ENCODE peak calls at places on chromosomes 6 and 20, in seven cellular contexts. One of them, this sample, is unnamed. For H3K4me1, the result is how much of the 10 kb centered on the place peaks cover.

GRCh38 chr20:40719330-40719729 is 30.3 kb upstream of the MAFB start:
- DNase-seq in pancreas: no peak
- DNase-seq in fibroblast of lung: no peak
- DNase-seq in HCT116: no peak
- DNase-seq in uterus: no peak
- DNase-seq in heart left ventricle: no peak
- DNase-seq in tibial nerve: no peak
- DNase-seq in this sample: no peak

GRCh38 chr6:150528648-150529285 is 70.9 kb upstream of the PLEKHG1 start:
- DNase-seq in pancreas: no peak
- DNase-seq in fibroblast of lung: peak
- DNase-seq in HCT116: no peak
- DNase-seq in uterus: peak
- DNase-seq in heart left ventricle: peak
- DNase-seq in tibial nerve: peak
- DNase-seq in this sample: no peak

GRCh38 chr6:15412767-15413166 is 166.9 kb downstream of the JARID2 start:
- DNase-seq in pancreas: no peak
- DNase-seq in fibroblast of lung: no peak
- DNase-seq in HCT116: no peak
- DNase-seq in uterus: no peak
- DNase-seq in heart left ventricle: no peak
- DNase-seq in tibial nerve: no peak
- DNase-seq in this sample: no peak

GRCh38 chr20:400451-401275 is 7.4 kb upstream of the RBCK1 start:
- DNase-seq in pancreas: no peak
- DNase-seq in fibroblast of lung: no peak
- DNase-seq in HCT116: no peak
- DNase-seq in uterus: no peak
- DNase-seq in heart left ventricle: no peak
- DNase-seq in tibial nerve: no peak
- DNase-seq in this sample: no peak

GRCh38 chr6:72218125-72218524 is 331.8 kb downstream of the RIMS1 start:
- DNase-seq in pancreas: peak
- DNase-seq in fibroblast of lung: peak
- DNase-seq in HCT116: peak
- DNase-seq in uterus: no peak
- DNase-seq in heart left ventricle: no peak
- DNase-seq in tibial nerve: no peak
- DNase-seq in this sample: peak

GRCh38 chr20:37529214-37529967 is 1.7 kb upstream of the BLCAP start:
- DNase-seq in pancreas: no peak
- DNase-seq in fibroblast of lung: no peak
- DNase-seq in HCT116: no peak
- DNase-seq in uterus: no peak
- DNase-seq in heart left ventricle: no peak
- DNase-seq in tibial nerve: no peak
- DNase-seq in this sample: no peak

GRCh38 chr6:9405369-9405768 is 970.0 kb upstream of the SLC35B3 start:
- DNase-seq in pancreas: no peak
- DNase-seq in fibroblast of lung: peak
- DNase-seq in HCT116: peak
- DNase-seq in uterus: no peak
- DNase-seq in heart left ventricle: no peak
- DNase-seq in tibial nerve: no peak
- DNase-seq in this sample: no peak

GRCh38 chr6:169722362-169723199 is 1.7 kb downstream of the PHF10 start:
- DNase-seq in pancreas: peak
- DNase-seq in fibroblast of lung: peak
- DNase-seq in HCT116: no peak
- DNase-seq in uterus: no peak
- DNase-seq in heart left ventricle: peak
- DNase-seq in tibial nerve: no peak
- DNase-seq in this sample: peak

GRCh38 chr20:58622671-58623578 is 28.2 kb upstream of the STX16 start:
- DNase-seq in pancreas: no peak
- DNase-seq in fibroblast of lung: peak
- DNase-seq in HCT116: no peak
- DNase-seq in uterus: no peak
- DNase-seq in heart left ventricle: peak
- DNase-seq in tibial nerve: no peak
- DNase-seq in this sample: no peak

GRCh38 chr20:54284928-54285704 is 77.2 kb downstream of the PFDN4 start:
- DNase-seq in pancreas: no peak
- DNase-seq in fibroblast of lung: peak
- DNase-seq in HCT116: peak
- DNase-seq in uterus: no peak
- DNase-seq in heart left ventricle: no peak
- DNase-seq in tibial nerve: no peak
- DNase-seq in this sample: no peak

GRCh38 chr20:25459916-25460590 is 52.6 kb downstream of the GINS1 start:
- DNase-seq in pancreas: no peak
- DNase-seq in fibroblast of lung: no peak
- DNase-seq in HCT116: no peak
- DNase-seq in uterus: no peak
- DNase-seq in heart left ventricle: no peak
- DNase-seq in tibial nerve: no peak
- DNase-seq in this sample: no peak

GRCh38 chr6:79307321-79308036 is 73.0 kb upstream of the HMGN3 start:
- DNase-seq in pancreas: no peak
- DNase-seq in fibroblast of lung: peak
- DNase-seq in HCT116: no peak
- DNase-seq in uterus: no peak
- DNase-seq in heart left ventricle: no peak
- DNase-seq in tibial nerve: no peak
- DNase-seq in this sample: no peak

GRCh38 chr6:11766589-11767450 is 11.8 kb downstream of the ADTRP start:
- DNase-seq in pancreas: peak
- DNase-seq in fibroblast of lung: peak
- DNase-seq in HCT116: peak
- DNase-seq in uterus: no peak
- DNase-seq in heart left ventricle: no peak
- DNase-seq in tibial nerve: no peak
- DNase-seq in this sample: no peak

GRCh38 chr20:53883098-53883762 is 187.2 kb downstream of the BCAS1 start:
- DNase-seq in pancreas: no peak
- DNase-seq in fibroblast of lung: peak
- DNase-seq in HCT116: no peak
- DNase-seq in uterus: no peak
- DNase-seq in heart left ventricle: no peak
- DNase-seq in tibial nerve: no peak
- DNase-seq in this sample: no peak

GRCh38 chr20:12287575-12287974 is 369.9 kb downstream of the BTBD3 start:
- DNase-seq in pancreas: no peak
- DNase-seq in fibroblast of lung: no peak
- DNase-seq in HCT116: no peak
- DNase-seq in uterus: no peak
- DNase-seq in heart left ventricle: no peak
- DNase-seq in tibial nerve: no peak
- DNase-seq in this sample: no peak

GRCh38 chr6:109349419-109349987 is 32.8 kb downstream of the CD164 start:
- DNase-seq in pancreas: peak
- DNase-seq in fibroblast of lung: peak
- DNase-seq in HCT116: no peak
- DNase-seq in uterus: no peak
- DNase-seq in heart left ventricle: no peak
- DNase-seq in tibial nerve: no peak
- DNase-seq in this sample: no peak

GRCh38 chr20:60632420-60633262 is 619.4 kb upstream of the CDH4 start:
- DNase-seq in pancreas: no peak
- DNase-seq in fibroblast of lung: no peak
- DNase-seq in HCT116: no peak
- DNase-seq in uterus: no peak
- DNase-seq in heart left ventricle: no peak
- DNase-seq in tibial nerve: no peak
- DNase-seq in this sample: no peak

GRCh38 chr6:157325069-157325805 is 1.9 kb upstream of the TMEM242 start:
- DNase-seq in pancreas: no peak
- DNase-seq in fibroblast of lung: peak
- DNase-seq in HCT116: no peak
- DNase-seq in uterus: no peak
- DNase-seq in heart left ventricle: no peak
- DNase-seq in tibial nerve: no peak
- DNase-seq in this sample: no peak

GRCh38 chr6:29236060-29236459 is 65.4 kb downstream of the OR2J2 start:
- DNase-seq in pancreas: no peak
- DNase-seq in fibroblast of lung: no peak
- DNase-seq in HCT116: no peak
- DNase-seq in uterus: no peak
- DNase-seq in heart left ventricle: no peak
- DNase-seq in tibial nerve: no peak
- DNase-seq in this sample: no peak

GRCh38 chr6:6746334-6746969 is 157.9 kb downstream of the LY86 start:
- DNase-seq in pancreas: no peak
- DNase-seq in fibroblast of lung: no peak
- DNase-seq in HCT116: no peak
- DNase-seq in uterus: no peak
- DNase-seq in heart left ventricle: peak
- DNase-seq in tibial nerve: no peak
- DNase-seq in this sample: no peak

GRCh38 chr6:164415832-164416563 is 893.4 kb downstream of the C6orf118 start:
- DNase-seq in pancreas: no peak
- DNase-seq in fibroblast of lung: no peak
- DNase-seq in HCT116: no peak
- DNase-seq in uterus: no peak
- DNase-seq in heart left ventricle: no peak
- DNase-seq in tibial nerve: no peak
- DNase-seq in this sample: no peak

GRCh38 chr20:10622657-10623418 is 51.0 kb downstream of the JAG1 start:
- DNase-seq in pancreas: no peak
- DNase-seq in fibroblast of lung: peak
- DNase-seq in HCT116: no peak
- DNase-seq in uterus: peak
- DNase-seq in heart left ventricle: no peak
- DNase-seq in tibial nerve: no peak
- DNase-seq in this sample: peak

GRCh38 chr20:62936996-62937352 is 973 bp upstream of the GID8 start:
- DNase-seq in pancreas: no peak
- DNase-seq in fibroblast of lung: peak
- DNase-seq in HCT116: no peak
- DNase-seq in uterus: no peak
- DNase-seq in heart left ventricle: no peak
- DNase-seq in tibial nerve: no peak
- DNase-seq in this sample: no peak

GRCh38 chr20:62937353-62938104 is 418 bp upstream of the GID8 start:
- DNase-seq in pancreas: peak
- DNase-seq in fibroblast of lung: peak
- DNase-seq in HCT116: peak
- DNase-seq in uterus: peak
- DNase-seq in heart left ventricle: peak
- DNase-seq in tibial nerve: peak
- DNase-seq in this sample: peak

GRCh38 chr20:62935968-62936585 is 1.9 kb upstream of the GID8 start:
- DNase-seq in pancreas: no peak
- DNase-seq in fibroblast of lung: no peak
- DNase-seq in HCT116: no peak
- DNase-seq in uterus: no peak
- DNase-seq in heart left ventricle: no peak
- DNase-seq in tibial nerve: no peak
- DNase-seq in this sample: no peak

GRCh38 chr20:62940875-62941274 is 2.9 kb downstream of the GID8 start:
- DNase-seq in pancreas: no peak
- DNase-seq in fibroblast of lung: no peak
- DNase-seq in HCT116: no peak
- DNase-seq in uterus: no peak
- DNase-seq in heart left ventricle: no peak
- DNase-seq in tibial nerve: no peak
- DNase-seq in this sample: no peak

DNA sequence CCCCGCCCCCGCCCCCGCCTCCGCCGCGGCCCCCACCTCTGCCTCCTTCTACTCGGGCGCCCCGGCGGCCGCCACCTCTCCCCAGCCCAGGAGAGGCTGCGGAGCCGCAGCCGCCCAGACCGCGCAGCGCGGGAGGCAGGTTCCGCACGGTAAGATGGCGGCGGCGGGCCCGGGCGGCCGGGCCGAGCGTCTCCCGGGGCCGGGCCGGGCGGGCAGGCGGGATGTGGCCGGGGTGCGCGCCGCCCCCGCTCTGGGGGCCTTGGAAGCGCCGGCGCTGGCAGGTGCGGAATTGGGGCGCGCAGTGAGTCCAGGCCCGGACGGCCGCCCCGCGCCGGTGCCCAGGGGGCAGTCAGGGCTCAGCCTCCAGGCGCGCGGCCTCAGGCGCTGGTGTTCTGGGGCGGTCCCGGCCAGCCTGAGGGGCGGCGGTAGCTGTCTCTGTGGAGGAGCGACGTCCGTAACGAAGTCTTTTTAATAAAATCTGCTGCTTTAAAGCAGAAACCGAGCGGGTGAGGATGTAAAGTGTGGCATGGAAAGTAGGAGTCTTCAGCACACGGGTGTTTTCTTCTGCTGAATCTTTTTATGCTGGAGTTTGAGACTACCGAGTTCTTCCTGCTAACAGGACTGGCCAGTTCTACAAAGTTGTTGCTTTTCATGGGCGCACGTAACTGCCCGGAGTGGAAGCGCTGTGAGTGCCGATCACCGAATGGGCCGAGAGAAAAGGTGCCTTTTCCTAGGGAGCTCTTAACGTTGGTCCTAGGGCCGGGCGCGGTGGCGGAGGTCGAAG is at the start of gene GID8:
- DNase-seq in pancreas: no peak
- DNase-seq in fibroblast of lung: peak
- DNase-seq in HCT116: no peak
- DNase-seq in uterus: no peak
- DNase-seq in heart left ventricle: peak
- DNase-seq in tibial nerve: no peak
- DNase-seq in this sample: peak
- H3K4me1 ChIP-seq in pancreas: under half
- H3K4me1 ChIP-seq in fibroblast of lung: under half
- H3K4me1 ChIP-seq in HCT116: under half
- H3K4me1 ChIP-seq in uterus: under half
- H3K4me1 ChIP-seq in heart left ventricle: under half
- H3K4me1 ChIP-seq in tibial nerve: under half
- H3K4me1 ChIP-seq in this sample: under half

GRCh38 chr6:36929607-36930006 is 24.9 kb upstream of the PI16 start:
- DNase-seq in pancreas: no peak
- DNase-seq in fibroblast of lung: peak
- DNase-seq in HCT116: no peak
- DNase-seq in uterus: no peak
- DNase-seq in heart left ventricle: no peak
- DNase-seq in tibial nerve: no peak
- DNase-seq in this sample: no peak
- TF ChIP-seq CTCF in pancreas: no peak
- TF ChIP-seq CTCF in fibroblast of lung: no peak
- TF ChIP-seq CTCF in HCT116: no peak
- TF ChIP-seq CTCF in uterus: no peak
- TF ChIP-seq CTCF in heart left ventricle: no peak
- TF ChIP-seq CTCF in tibial nerve: no peak
- TF ChIP-seq CTCF in this sample: no peak

GRCh38 chr20:44954198-44954597 is 6.0 kb downstream of the TOMM34 start:
- DNase-seq in pancreas: no peak
- DNase-seq in fibroblast of lung: no peak
- DNase-seq in HCT116: no peak
- DNase-seq in uterus: no peak
- DNase-seq in heart left ventricle: no peak
- DNase-seq in tibial nerve: no peak
- DNase-seq in this sample: no peak
- H3K4me1 ChIP-seq in pancreas: under half
- H3K4me1 ChIP-seq in fibroblast of lung: under half
- H3K4me1 ChIP-seq in HCT116: under half
- H3K4me1 ChIP-seq in uterus: under half
- H3K4me1 ChIP-seq in heart left ventricle: under half
- H3K4me1 ChIP-seq in tibial nerve: under half
- H3K4me1 ChIP-seq in this sample: under half

GRCh38 chr20:47337413-47337812 is 19.1 kb downstream of the ZMYND8 start:
- DNase-seq in pancreas: no peak
- DNase-seq in fibroblast of lung: no peak
- DNase-seq in HCT116: no peak
- DNase-seq in uterus: no peak
- DNase-seq in heart left ventricle: no peak
- DNase-seq in tibial nerve: no peak
- DNase-seq in this sample: no peak
- TF ChIP-seq CTCF in pancreas: no peak
- TF ChIP-seq CTCF in fibroblast of lung: no peak
- TF ChIP-seq CTCF in HCT116: no peak
- TF ChIP-seq CTCF in uterus: no peak
- TF ChIP-seq CTCF in heart left ventricle: no peak
- TF ChIP-seq CTCF in tibial nerve: no peak
- TF ChIP-seq CTCF in this sample: no peak

This sample was measured in left lung.